ENCODE peak calls at places on chromosomes 7 and 10, in seven cellular contexts. W, D, S, B, N, L and I are unnamed samples.

GRCh38 chr7:107023522-107024149 is 20.9 kb upstream of the PRKAR2B start:
- DNase-seq in W (no peak), D (no peak), S (no peak), B (no peak), N (no peak), L (no peak), I (no peak)

GRCh38 chr7:33530664-33531063 is 374.7 kb upstream of the BMPER start:
- DNase-seq in W (no peak), D (no peak), S (no peak), B (no peak), N (no peak), L (no peak), I (no peak)

GRCh38 chr10:131982796-131983195 is 1.1 kb upstream of the BNIP3 start:
- DNase-seq in W (no peak), D (no peak), S (no peak), B (no peak), N (no peak), L (no peak), I (no peak)

GRCh38 chr10:105650311-105650710 is 1009.2 kb downstream of the SORCS3 start:
- DNase-seq in W (no peak), D (no peak), S (no peak), B (no peak), N (no peak), L (no peak), I (no peak)

GRCh38 chr7:46024263-46024916 is 103.3 kb upstream of the IGFBP3 start:
- DNase-seq in W (no peak), D (no peak), S (no peak), B (no peak), N (peak), L (no peak), I (no peak)

GRCh38 chr10:126147866-126148578 is 240.3 kb downstream of the ADAM12 start:
- DNase-seq in W (no peak), D (no peak), S (peak), B (no peak), N (peak), L (no peak), I (no peak)

GRCh38 chr10:5355762-5356478 is 8.8 kb upstream of the UCN3 start:
- DNase-seq in W (no peak), D (no peak), S (no peak), B (no peak), N (peak), L (no peak), I (no peak)

GRCh38 chr7:112743811-112744210 is 46.4 kb downstream of the TMEM168 start:
- DNase-seq in W (no peak), D (no peak), S (no peak), B (no peak), N (no peak), L (no peak), I (no peak)

GRCh38 chr10:110460111-110460809 is 37.4 kb upstream of the DUSP5 start:
- DNase-seq in W (peak), D (no peak), S (no peak), B (no peak), N (peak), L (peak), I (no peak)

GRCh38 chr10:62512732-62513475 is 138.7 kb downstream of the ZNF365 start:
- DNase-seq in W (no peak), D (no peak), S (no peak), B (no peak), N (no peak), L (no peak), I (no peak)

GRCh38 chr7:5356751-5357119 is 66.9 kb downstream of the TNRC18 start:
- DNase-seq in W (no peak), D (no peak), S (no peak), B (no peak), N (no peak), L (no peak), I (no peak)

GRCh38 chr7:35624299-35625186 is 70.4 kb downstream of the HERPUD2 start:
- DNase-seq in W (peak), D (no peak), S (peak), B (no peak), N (peak), L (peak), I (no peak)

GRCh38 chr7:1460757-1461639 is 1.7 kb upstream of the MICALL2 start:
- DNase-seq in W (peak), D (peak), S (peak), B (peak), N (peak), L (peak), I (peak)

GRCh38 chr10:72738476-72738875 is 46.5 kb downstream of the MCU start:
- DNase-seq in W (no peak), D (no peak), S (peak), B (no peak), N (peak), L (peak), I (no peak)

GRCh38 chr10:129929343-129930297 is 34.5 kb downstream of the EBF3 start:
- DNase-seq in W (no peak), D (peak), S (no peak), B (no peak), N (no peak), L (no peak), I (no peak)

GRCh38 chr7:111068618-111069017 is 22.3 kb upstream of the LRRN3 start:
- DNase-seq in W (no peak), D (no peak), S (no peak), B (no peak), N (no peak), L (no peak), I (no peak)

DNA sequence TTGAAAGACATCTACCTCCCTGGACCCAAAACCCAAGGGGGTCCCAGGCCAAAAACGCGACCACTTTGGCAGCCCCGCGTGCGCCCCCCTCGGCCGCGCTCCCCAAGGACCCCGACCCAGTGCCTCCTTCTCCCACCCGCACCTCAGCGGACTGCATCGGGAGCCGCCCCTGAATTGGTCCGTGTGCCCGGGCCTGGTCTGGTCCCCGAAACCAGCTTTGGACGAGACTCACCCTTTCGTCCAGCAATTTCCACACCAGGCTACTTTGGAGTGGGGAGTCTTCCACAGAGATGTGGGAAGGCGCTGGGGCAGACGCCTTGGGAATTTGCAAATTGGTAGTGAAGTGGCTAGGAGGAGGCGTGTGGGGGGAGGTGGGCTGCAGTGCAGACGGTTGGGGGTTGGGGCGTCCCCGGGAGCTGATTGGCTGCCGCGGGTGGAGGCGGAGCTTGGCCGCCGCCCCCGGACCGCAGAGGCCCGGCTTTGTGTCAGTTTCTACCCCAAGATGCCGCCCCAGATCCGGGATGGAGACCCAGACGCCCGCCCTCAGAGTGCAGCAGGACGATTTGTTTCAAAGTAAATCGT is 16.9 kb downstream of the TCAF1 start:
- DNase-seq in W (peak), D (no peak), S (peak), B (no peak), N (peak), L (no peak), I (no peak)
- H3K4me3 ChIP-seq in W (no peak), D (peak), S (peak), B (peak), N (peak), L (no peak), I (peak)

DNA sequence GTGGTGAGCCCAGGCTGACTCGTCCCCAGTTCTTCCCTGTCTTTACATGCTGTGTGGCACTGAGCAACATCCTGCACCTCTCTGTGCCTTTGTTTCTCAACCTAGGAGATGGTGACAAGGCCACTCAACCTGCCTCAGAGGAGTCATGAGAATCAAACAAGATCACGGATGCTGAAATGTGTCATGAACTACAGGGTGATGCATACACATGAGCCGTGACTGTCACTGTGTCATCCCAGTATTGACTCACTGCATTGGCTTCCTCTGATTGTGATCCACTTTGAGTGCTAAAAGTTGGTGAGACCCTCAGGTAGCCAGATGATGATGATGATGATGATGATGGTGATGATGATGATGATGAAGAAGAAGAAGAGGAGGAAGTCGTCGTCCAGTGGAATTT is 11.5 kb downstream of the C10orf71 start:
- DNase-seq in W (no peak), D (peak), S (no peak), B (no peak), N (peak), L (no peak), I (no peak)
- H3K4me3 ChIP-seq in W (no peak), D (no peak), S (no peak), B (no peak), N (no peak), L (no peak), I (no peak)

GRCh38 chr7:116671681-116672595 is at the start of gene MET:
- DNase-seq in W (peak), D (peak), S (peak), B (peak), N (peak), L (peak), I (peak)

GRCh38 chr7:116674508-116675173 is 2.6 kb downstream of the MET start:
- DNase-seq in W (no peak), D (no peak), S (no peak), B (no peak), N (peak), L (no peak), I (no peak)

GRCh38 chr7:116671111-116671510 is 885 bp upstream of the MET start:
- DNase-seq in W (no peak), D (no peak), S (no peak), B (no peak), N (no peak), L (no peak), I (no peak)

GRCh38 chr7:116672596-116673503 is 854 bp downstream of the MET start:
- DNase-seq in W (no peak), D (no peak), S (peak), B (no peak), N (peak), L (peak), I (no peak)

GRCh38 chr7:116673504-116673865 is 1.5 kb downstream of the MET start:
- DNase-seq in W (no peak), D (no peak), S (no peak), B (no peak), N (no peak), L (no peak), I (no peak)
- H3K4me3 ChIP-seq in W (no peak), D (no peak), S (peak), B (peak), N (peak), L (peak), I (peak)

DNA sequence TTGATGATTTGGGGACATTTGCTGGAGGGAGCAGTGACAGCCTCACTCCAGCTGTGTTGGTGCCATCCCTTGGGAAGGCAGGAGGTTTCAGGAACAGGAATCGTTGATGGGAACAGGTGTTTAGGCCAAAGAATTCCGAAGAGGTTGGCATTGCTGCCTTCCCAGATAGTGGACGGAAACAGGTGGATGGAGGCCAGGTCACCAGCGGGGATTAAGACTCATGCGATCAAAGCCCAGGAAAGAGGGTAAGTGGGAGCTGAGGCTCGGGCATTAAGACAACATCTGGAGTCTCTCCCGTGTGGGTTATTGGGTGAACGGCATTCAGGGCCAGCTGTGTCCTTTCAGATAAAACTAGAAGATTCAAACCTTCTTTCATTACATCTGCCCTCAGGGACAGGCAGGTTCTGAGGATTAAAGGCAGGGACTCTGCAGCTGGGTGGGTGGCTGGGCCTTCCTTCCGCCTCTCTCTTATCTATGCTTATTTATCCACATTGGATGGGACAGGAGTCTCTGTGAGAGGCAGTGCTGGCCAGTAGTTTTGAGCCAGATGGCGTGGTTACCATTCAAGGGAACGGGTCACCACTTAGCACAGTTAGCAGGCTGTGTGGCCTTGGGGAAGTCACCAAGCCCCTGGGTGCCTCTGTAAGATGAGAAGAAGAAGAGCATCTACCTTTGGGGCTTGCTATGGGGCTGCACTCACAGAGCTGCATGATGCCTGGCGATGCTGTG is 67.6 kb downstream of the INSIG1 start:
- DNase-seq in W (no peak), D (peak), S (no peak), B (peak), N (no peak), L (no peak), I (no peak)
- H3K4me3 ChIP-seq in W (no peak), D (no peak), S (no peak), B (no peak), N (no peak), L (no peak), I (no peak)

GRCh38 chr7:28956608-28957063 is 1.5 kb downstream of the TRIL start:
- DNase-seq in W (no peak), D (peak), S (peak), B (peak), N (peak), L (peak), I (peak)

GRCh38 chr7:28955723-28956607 is 2.2 kb downstream of the TRIL start:
- DNase-seq in W (no peak), D (peak), S (peak), B (peak), N (peak), L (peak), I (peak)

GRCh38 chr7:28958235-28958945 is at the start of gene TRIL:
- DNase-seq in W (no peak), D (peak), S (peak), B (peak), N (peak), L (no peak), I (peak)

GRCh38 chr7:28957822-28958234 is 302 bp downstream of the TRIL start:
- DNase-seq in W (no peak), D (no peak), S (no peak), B (no peak), N (no peak), L (no peak), I (no peak)

GRCh38 chr7:28957064-28957821 is 887 bp downstream of the TRIL start:
- DNase-seq in W (no peak), D (no peak), S (no peak), B (peak), N (peak), L (no peak), I (peak)
- H3K4me3 ChIP-seq in W (no peak), D (peak), S (peak), B (peak), N (no peak), L (no peak), I (peak)

DNA sequence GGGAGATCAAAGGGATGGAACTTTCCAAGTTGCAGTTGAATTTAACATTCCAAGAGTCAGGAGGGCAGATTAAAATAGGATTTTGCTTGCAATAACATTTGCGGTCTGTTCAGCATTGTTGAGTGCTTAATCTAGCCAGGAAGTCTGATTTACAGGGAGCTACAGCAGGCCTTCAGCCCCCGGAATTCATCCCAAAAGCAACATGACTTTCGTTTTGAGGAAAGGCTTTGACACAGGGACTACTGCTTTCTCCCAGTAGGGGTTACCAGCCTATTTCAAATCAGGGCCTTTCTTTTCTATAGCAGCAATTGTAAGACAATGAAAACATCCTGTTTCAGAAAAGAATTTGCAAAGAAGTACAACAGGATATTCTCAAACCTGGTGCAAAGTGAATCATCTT is 279.7 kb upstream of the PITRM1 start:
- DNase-seq in W (peak), D (no peak), S (peak), B (no peak), N (peak), L (no peak), I (peak)
- H3K4me3 ChIP-seq in W (no peak), D (peak), S (no peak), B (no peak), N (peak), L (no peak), I (peak)